ENCODE peak calls at places on chromosome 11, in seven cellular contexts. T is left ventricle myocardium inferior, E is heart right ventricle, Y is fibroblast of lung, X is HCT116, J is heart left ventricle, U is OCI-LY7. Q is an unnamed sample. For H3K4me1, the result is how much of the 10 kb centered on the place peaks cover.

GRCh38 chr11:66595245-66595904 is 2.4 kb downstream of the CCS start:
- DNase-seq in T (peak), E (peak), Y (peak), X (no peak), J (no peak), U (no peak), Q (no peak)

GRCh38 chr11:269146-269890 is 8.9 kb upstream of the NLRP6 start:
- DNase-seq in T (no peak), E (no peak), Y (no peak), X (no peak), J (no peak), U (peak), Q (peak)

GRCh38 chr11:77136074-77136473 is 8.0 kb downstream of the MYO7A start:
- DNase-seq in T (no peak), E (no peak), Y (peak), X (no peak), J (peak), U (no peak), Q (no peak)

GRCh38 chr11:110479445-110480101 is 49.8 kb downstream of the FDX1 start:
- DNase-seq in T (no peak), E (no peak), Y (peak), X (no peak), J (no peak), U (peak), Q (peak)

GRCh38 chr11:34145847-34146381 is 40.5 kb downstream of the NAT10 start:
- DNase-seq in T (no peak), E (no peak), Y (no peak), X (no peak), J (no peak), U (peak), Q (no peak)

GRCh38 chr11:125258626-125259025 is 94.1 kb downstream of the PKNOX2 start:
- DNase-seq in T (no peak), E (no peak), Y (no peak), X (no peak), J (no peak), U (no peak), Q (no peak)

GRCh38 chr11:13970986-13971385 is 8.5 kb downstream of the SPON1 start:
- DNase-seq in T (no peak), E (no peak), Y (no peak), X (peak), J (peak), U (peak), Q (peak)

GRCh38 chr11:118620529-118621070 is 13.2 kb downstream of the PHLDB1 start:
- DNase-seq in T (peak), E (peak), Y (peak), X (no peak), J (peak), U (no peak), Q (peak)

GRCh38 chr11:126328444-126328843 is 24.6 kb downstream of the DCPS start:
- DNase-seq in T (no peak), E (no peak), Y (no peak), X (no peak), J (no peak), U (no peak), Q (no peak)

GRCh38 chr11:13869404-13869886 is 93.1 kb upstream of the SPON1 start:
- DNase-seq in T (no peak), E (no peak), Y (no peak), X (no peak), J (no peak), U (no peak), Q (no peak)

GRCh38 chr11:41716862-41717261 is 257.4 kb upstream of the LRRC4C start:
- DNase-seq in T (no peak), E (no peak), Y (no peak), X (no peak), J (no peak), U (no peak), Q (no peak)

DNA sequence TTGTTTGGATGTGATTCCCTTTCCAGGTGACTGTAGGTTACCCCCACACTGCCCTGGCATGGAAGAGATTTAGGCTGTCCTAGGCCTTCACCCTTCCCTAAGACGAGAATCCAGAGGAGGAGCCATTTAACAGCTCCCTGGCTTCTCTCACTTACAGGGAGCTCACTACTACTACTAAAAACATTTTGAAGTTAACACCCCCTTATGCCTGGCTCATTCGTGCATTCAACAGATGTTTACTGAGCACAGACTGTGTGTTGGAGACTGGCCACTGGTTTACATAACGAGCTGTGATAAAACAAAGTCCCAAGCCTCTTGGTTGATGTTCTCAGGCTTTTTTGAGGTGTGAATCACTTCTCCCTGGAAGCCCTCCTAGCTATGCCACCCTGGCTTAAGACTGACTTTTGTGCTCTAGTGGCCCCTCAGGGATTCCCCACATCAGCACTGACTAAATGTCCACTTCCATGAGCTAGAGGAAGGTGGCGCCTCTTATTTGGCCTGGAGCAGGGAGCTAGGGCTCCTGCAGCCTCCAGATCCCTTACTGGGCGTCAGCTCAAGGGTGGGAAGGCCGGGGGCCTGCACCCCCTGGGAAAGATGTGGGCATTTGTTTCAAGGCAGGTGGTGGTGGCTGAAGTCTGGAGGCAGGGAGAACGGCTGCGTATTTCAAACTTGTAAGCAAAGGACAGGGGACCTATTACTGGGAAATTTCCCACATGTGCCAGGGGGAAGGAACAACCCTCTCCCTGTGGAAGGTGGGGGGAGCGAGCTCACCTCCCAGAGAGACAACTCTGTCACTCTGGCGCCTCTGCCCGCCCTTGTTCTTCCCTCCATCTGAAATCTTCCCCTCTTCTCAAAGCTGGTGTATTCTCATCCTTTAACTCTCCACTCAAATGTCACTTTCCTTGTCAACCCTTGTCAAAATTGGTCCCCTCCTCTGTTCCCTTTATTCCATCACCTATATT is 19.4 kb upstream of the MALAT1 start:
- DNase-seq in T (peak), E (peak), Y (peak), X (no peak), J (no peak), U (no peak), Q (peak)
- H3K4me1 ChIP-seq in T (half or more), E (half or more), Y (under half), X (half or more), J (half or more), U (under half), Q (under half)

DNA sequence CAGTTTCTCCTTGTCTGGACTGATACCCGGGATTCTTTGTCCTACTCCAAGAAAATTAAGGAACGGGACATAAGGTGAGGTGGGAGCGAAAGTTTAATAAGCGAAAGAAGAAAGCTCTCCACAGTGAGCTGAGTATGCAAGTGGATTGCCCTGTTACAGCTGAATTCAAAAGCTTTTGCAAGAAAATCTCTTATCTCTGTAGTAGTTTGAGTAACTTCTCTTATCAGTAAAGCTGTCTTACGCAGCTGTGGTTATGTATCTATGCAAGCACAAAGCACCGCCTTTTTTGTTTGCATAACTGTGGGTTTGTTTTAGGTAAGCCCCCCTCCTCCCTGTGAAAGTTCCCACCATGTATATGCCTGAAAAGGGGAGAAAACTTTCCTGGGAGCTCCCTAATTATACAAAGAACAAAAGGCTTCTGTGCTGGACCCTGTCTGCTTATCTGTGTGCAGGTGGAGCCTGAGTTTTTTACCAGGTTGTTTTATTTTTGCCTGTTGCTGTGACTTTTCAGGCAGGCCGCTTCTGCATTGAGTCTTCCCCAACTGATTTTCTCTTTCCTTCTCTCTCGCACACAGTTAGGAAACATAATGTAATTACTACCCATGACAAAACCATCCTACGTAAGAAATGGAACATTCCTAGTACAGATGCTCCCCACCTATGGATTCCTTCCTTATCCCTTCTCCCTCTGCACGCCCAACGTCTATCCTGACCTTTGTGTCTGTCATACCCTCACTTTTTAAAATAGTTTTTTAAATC is 826 bp upstream of the PLAAT5 start:
- DNase-seq in T (no peak), E (no peak), Y (peak), X (no peak), J (no peak), U (no peak), Q (no peak)
- H3K4me3 ChIP-seq in T (peak), E (peak), Y (peak), X (no peak), J (peak), U (no peak), Q (no peak)

GRCh38 chr11:12122083-12122482 is 11.7 kb downstream of the MICAL2 start:
- DNase-seq in T (no peak), E (no peak), Y (no peak), X (peak), J (no peak), U (no peak), Q (no peak)
- TF ChIP-seq CTCF in T (peak), E (peak), Y (peak), X (peak), J (peak), U (peak), Q (no peak)

GRCh38 chr11:130188585-130189347 is 29.2 kb downstream of the ST14 start:
- DNase-seq in T (no peak), E (no peak), Y (no peak), X (no peak), J (peak), U (peak), Q (peak)

GRCh38 chr11:130190371-130190881 is 30.8 kb downstream of the ST14 start:
- DNase-seq in T (no peak), E (no peak), Y (no peak), X (no peak), J (no peak), U (no peak), Q (peak)

GRCh38 chr11:130189492-130190210 is 30.1 kb downstream of the ST14 start:
- DNase-seq in T (no peak), E (no peak), Y (no peak), X (no peak), J (peak), U (no peak), Q (peak)

GRCh38 chr11:130188047-130188446 is 28.5 kb downstream of the ST14 start:
- DNase-seq in T (no peak), E (no peak), Y (no peak), X (no peak), J (peak), U (no peak), Q (peak)

DNA sequence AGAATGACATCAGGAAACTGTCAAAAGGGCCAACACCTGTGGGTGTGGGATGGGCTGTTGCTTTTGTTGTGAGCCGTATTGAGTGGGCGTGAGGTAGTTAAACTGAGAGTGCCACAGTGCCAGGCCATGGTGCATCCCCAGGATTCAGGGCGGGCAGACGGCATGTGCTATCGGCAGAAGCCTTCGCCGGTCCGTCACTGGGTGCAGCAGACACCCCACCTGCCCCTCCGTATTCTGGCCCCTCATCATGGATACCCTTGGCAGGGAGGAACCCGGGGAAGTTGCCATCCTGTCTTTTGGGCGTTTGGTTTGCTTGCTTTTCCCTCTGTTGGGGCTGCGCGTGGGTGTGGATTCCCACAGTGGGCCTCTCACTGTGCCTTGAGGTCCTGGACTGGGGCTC is 27.5 kb downstream of the ST14 start:
- DNase-seq in T (no peak), E (no peak), Y (no peak), X (no peak), J (peak), U (no peak), Q (peak)
- H3K4me1 ChIP-seq in T (under half), E (under half), Y (under half), X (under half), J (under half), U (half or more), Q (half or more)

DNA sequence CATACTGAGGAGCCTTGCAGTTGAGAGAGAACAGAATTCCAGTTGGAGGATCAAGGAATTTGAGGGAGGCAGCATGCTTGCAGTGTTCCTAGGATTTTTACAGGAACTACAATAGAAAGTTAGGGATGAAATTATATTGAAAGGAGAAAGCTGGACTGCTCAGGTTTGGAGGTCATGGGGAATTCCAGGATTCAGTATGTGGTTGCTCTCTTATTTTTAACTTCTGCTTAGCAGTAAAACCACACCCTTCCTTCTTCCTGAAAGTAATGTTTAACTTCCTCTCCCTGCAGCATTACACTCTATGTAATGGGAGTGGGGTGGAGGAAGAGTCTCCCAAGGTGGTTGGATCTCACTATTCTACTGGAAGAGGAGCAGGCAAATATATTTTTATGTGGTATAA is 31.3 kb downstream of the CTNND1 start:
- DNase-seq in T (no peak), E (no peak), Y (no peak), X (no peak), J (no peak), U (no peak), Q (no peak)
- H3K4me3 ChIP-seq in T (peak), E (peak), Y (no peak), X (no peak), J (no peak), U (no peak), Q (no peak)